ENCODE peak calls at places on chromosomes 5 and 9, in ten cellular contexts. N is left cardiac atrium; G is stimulated activated CD8-positive, alpha-beta memory T cell treated with anti-CD3 and anti-CD28 coated beads, Interleukin-4, amount 100 ng/mL, for 24 hours; S is COR-L47; U is activated CD4-positive, alpha-beta memory T cell treated with anti-CD3 and anti-CD28 coated beads, Interleukin-2, amount 10 ng/mL, durations not matched to agents 7 days and 5 days; T is effector memory CD8-positive, alpha-beta T cell; W is cerebellar nuclear complex; B is putamen; R is lower leg skin; D is GM12865. X is an unnamed sample.

GRCh38 chr5:74441616-74442015 is 198.9 kb downstream of the ENC1 start:
- DNase-seq in N (no peak), G (no peak), S (no peak), U (no peak), T (no peak), W (no peak), B (no peak), R (no peak), D (no peak), X (no peak)

GRCh38 chr5:142821733-142822487 is 51.7 kb downstream of the ARHGAP26 start:
- DNase-seq in N (no peak), G (no peak), S (no peak), U (no peak), T (no peak), W (no peak), B (no peak), R (no peak), D (no peak), X (no peak)

GRCh38 chr5:106843812-106844416 is 826.8 kb downstream of the EFNA5 start:
- DNase-seq in N (no peak), G (no peak), S (no peak), U (no peak), T (no peak), W (no peak), B (no peak), R (no peak), D (peak; percentile 15), X (no peak)

GRCh38 chr9:4615251-4615650 is 46.8 kb upstream of the PLPP6 start:
- DNase-seq in N (peak; percentile 28), G (no peak), S (no peak), U (no peak), T (no peak), W (no peak), B (no peak), R (no peak), D (no peak), X (no peak)

GRCh38 chr5:37111426-37112382 is 137.5 kb downstream of the CPLANE1 start:
- DNase-seq in N (no peak), G (no peak), S (no peak), U (no peak), T (no peak), W (no peak), B (no peak), R (no peak), D (peak; percentile 82), X (no peak)

GRCh38 chr5:124599048-124599973 is 147.1 kb downstream of the ZNF608 start:
- DNase-seq in N (peak; percentile 23), G (no peak), S (no peak), U (no peak), T (no peak), W (peak; percentile 4), B (no peak), R (no peak), D (peak; percentile 53), X (peak; percentile 59)

GRCh38 chr9:112858005-112858404 is 32.7 kb downstream of the SLC46A2 start:
- DNase-seq in N (no peak), G (no peak), S (no peak), U (no peak), T (no peak), W (no peak), B (no peak), R (no peak), D (no peak), X (no peak)

GRCh38 chr5:147216552-147217154 is 18.2 kb upstream of the STK32A start:
- DNase-seq in N (no peak), G (no peak), S (peak; percentile 1), U (peak; percentile 30), T (no peak), W (no peak), B (no peak), R (no peak), D (peak; percentile 5), X (no peak)

GRCh38 chr5:157987259-157987658 is 128.3 kb upstream of the CLINT1 start:
- DNase-seq in N (no peak), G (no peak), S (no peak), U (no peak), T (no peak), W (no peak), B (no peak), R (no peak), D (no peak), X (no peak)

GRCh38 chr9:122904466-122904822 is 715 bp downstream of the RC3H2 start:
- DNase-seq in N (peak; percentile 43), G (no peak), S (peak; percentile 17), U (peak; percentile 40), T (no peak), W (no peak), B (no peak), R (no peak), D (peak; percentile 63), X (no peak)

GRCh38 chr5:176651472-176651980 is 4.2 kb downstream of the TSPAN17 start:
- DNase-seq in N (no peak), G (no peak), S (no peak), U (no peak), T (no peak), W (no peak), B (no peak), R (no peak), D (no peak), X (no peak)

GRCh38 chr5:89282832-89283510 is 400.0 kb upstream of the MEF2C start:
- DNase-seq in N (no peak), G (no peak), S (no peak), U (no peak), T (no peak), W (no peak), B (no peak), R (no peak), D (peak; percentile 28), X (no peak)

GRCh38 chr5:97097348-97098220 is 44.8 kb downstream of the LIX1 start:
- DNase-seq in N (no peak), G (no peak), S (no peak), U (no peak), T (no peak), W (no peak), B (no peak), R (no peak), D (no peak), X (no peak)

GRCh38 chr5:131384181-131384580 is 120.3 kb downstream of the CDC42SE2 start:
- DNase-seq in N (no peak), G (no peak), S (no peak), U (no peak), T (no peak), W (no peak), B (no peak), R (no peak), D (no peak), X (no peak)

GRCh38 chr9:126146254-126147145 is 180.1 kb upstream of the MVB12B start:
- DNase-seq in N (no peak), G (no peak), S (peak; percentile 50), U (peak; percentile 17), T (no peak), W (no peak), B (no peak), R (peak; percentile 83), D (peak; percentile 61), X (peak; percentile 49)

GRCh38 chr9:97908736-97909135 is 13.6 kb downstream of the TRMO start:
- DNase-seq in N (no peak), G (no peak), S (no peak), U (no peak), T (no peak), W (no peak), B (no peak), R (no peak), D (no peak), X (no peak)

GRCh38 chr9:23608456-23608855 is 217.6 kb downstream of the ELAVL2 start:
- DNase-seq in N (no peak), G (no peak), S (no peak), U (no peak), T (no peak), W (no peak), B (no peak), R (no peak), D (no peak), X (no peak)

GRCh38 chr5:174837919-174838902 is 113.8 kb downstream of the MSX2 start:
- DNase-seq in N (no peak), G (no peak), S (peak; percentile 11), U (no peak), T (no peak), W (no peak), B (peak; percentile 66), R (no peak), D (no peak), X (no peak)

GRCh38 chr9:126581893-126582292 is 31.8 kb upstream of the LMX1B start:
- DNase-seq in N (no peak), G (no peak), S (no peak), U (no peak), T (no peak), W (no peak), B (no peak), R (peak; percentile 80), D (no peak), X (no peak)

GRCh38 chr5:446864-447263 is 3.9 kb downstream of the EXOC3 start:
- DNase-seq in N (peak; percentile 15), G (no peak), S (peak; percentile 59), U (no peak), T (no peak), W (no peak), B (no peak), R (peak; percentile 72), D (peak; percentile 60), X (no peak)

GRCh38 chr5:93189707-93190120 is 391.3 kb downstream of the NR2F1-AS1 start:
- DNase-seq in N (no peak), G (no peak), S (no peak), U (no peak), T (no peak), W (no peak), B (peak; percentile 68), R (no peak), D (no peak), X (no peak)

GRCh38 chr9:89886281-89886700 is 281.5 kb downstream of the GADD45G start:
- DNase-seq in N (no peak), G (no peak), S (no peak), U (no peak), T (no peak), W (no peak), B (no peak), R (peak; percentile 48), D (no peak), X (peak; percentile 10)

GRCh38 chr5:14776640-14777039 is 94.9 kb downstream of the ANKH start:
- DNase-seq in N (no peak), G (no peak), S (no peak), U (no peak), T (no peak), W (no peak), B (no peak), R (no peak), D (no peak), X (no peak)

GRCh38 chr9:114312513-114312875 is 10.4 kb upstream of the ORM1 start:
- DNase-seq in N (no peak), G (no peak), S (no peak), U (peak; percentile 8), T (no peak), W (no peak), B (no peak), R (peak; percentile 57), D (no peak), X (no peak)

GRCh38 chr5:53180971-53181370 is 71.4 kb upstream of the MOCS2 start:
- DNase-seq in N (no peak), G (no peak), S (no peak), U (no peak), T (no peak), W (no peak), B (no peak), R (no peak), D (no peak), X (no peak)

GRCh38 chr9:136643596-136644342 is 18.9 kb upstream of the EGFL7 start:
- DNase-seq in N (peak; percentile 38), G (no peak), S (no peak), U (no peak), T (no peak), W (no peak), B (no peak), R (no peak), D (no peak), X (peak; percentile 41)

GRCh38 chr9:137550958-137551655 is 572 bp upstream of the MRPL41 start:
- DNase-seq in N (peak; percentile 72), G (no peak), S (no peak), U (no peak), T (no peak), W (no peak), B (no peak), R (peak; percentile 89), D (no peak), X (no peak)

GRCh38 chr5:30808996-30809395 is 384.5 kb upstream of the CDH6 start:
- DNase-seq in N (no peak), G (no peak), S (peak; percentile 24), U (no peak), T (no peak), W (no peak), B (no peak), R (no peak), D (no peak), X (no peak)

X was measured in Peyer's patch.